ENCODE peak calls at places on chromosomes 5 and 9, in eight cellular contexts. F is adipocyte, W is A549, E is psoas muscle, D is fibroblast of mammary gland, G is breast epithelium, S is sigmoid colon, C is Panc1. T is an unnamed sample.
A peak's percentile ranks its signal among the peaks of the same experiment; 100 is the strongest.

GRCh38 chr9:14692918-14693861 is at the start of gene ZDHHC21:
- DNase-seq in F (peak; percentile 81), D (peak; percentile 33), W (peak; percentile 55), S (peak; percentile 83), E (peak; percentile 77), G (peak; percentile 77), C (no peak), T (peak; percentile 66)

GRCh38 chr9:12538842-12539584 is 154.2 kb upstream of the TYRP1 start:
- DNase-seq in S (no peak), F (no peak), W (no peak), G (no peak), D (no peak), E (no peak), C (no peak), T (no peak)

GRCh38 chr5:78587081-78587774 is 61.3 kb downstream of the LHFPL2 start:
- DNase-seq in G (no peak), E (no peak), D (no peak), S (no peak), F (peak; percentile 69), C (no peak), W (no peak), T (peak; percentile 78)

GRCh38 chr9:86674475-86674874 is 272.8 kb downstream of the GAS1 start:
- DNase-seq in E (no peak), S (no peak), W (no peak), G (no peak), F (peak; percentile 11), D (no peak), C (no peak), T (no peak)

GRCh38 chr9:73061131-73061530 is 90.5 kb upstream of the ANXA1 start:
- DNase-seq in C (no peak), D (no peak), E (no peak), S (no peak), F (no peak), W (no peak), G (no peak), T (no peak)

GRCh38 chr5:41392016-41392415 is 118.4 kb downstream of the PLCXD3 start:
- DNase-seq in F (no peak), G (no peak), D (no peak), W (no peak), S (no peak), E (no peak), C (no peak), T (no peak)

GRCh38 chr5:112986224-112986623 is 9.6 kb downstream of the DCP2 start:
- DNase-seq in S (no peak), W (no peak), E (no peak), C (no peak), G (no peak), D (no peak), F (no peak), T (no peak)

GRCh38 chr9:123609844-123610243 is 253.8 kb downstream of the CRB2 start:
- DNase-seq in D (peak; percentile 30), S (no peak), F (no peak), G (no peak), C (no peak), W (no peak), E (no peak), T (no peak)

GRCh38 chr9:123656565-123656964 is 273.4 kb downstream of the DENND1A start:
- DNase-seq in F (no peak), D (peak; percentile 59), S (no peak), E (no peak), W (no peak), G (no peak), C (no peak), T (no peak)

GRCh38 chr5:145925353-145925752 is 11.0 kb upstream of the SH3RF2 start:
- DNase-seq in S (no peak), C (no peak), W (peak; percentile 62), D (peak; percentile 79), F (peak; percentile 79), G (no peak), E (no peak), T (no peak)

GRCh38 chr5:102959055-102959454 is 160.9 kb downstream of the GIN1 start:
- DNase-seq in C (peak; percentile 82), E (no peak), G (no peak), W (peak; percentile 59), F (peak; percentile 84), D (peak; percentile 95), S (no peak), T (no peak)

GRCh38 chr5:173301695-173302545 is 26.3 kb downstream of the STC2 start:
- DNase-seq in F (no peak), E (no peak), D (no peak), C (no peak), G (no peak), W (no peak), S (no peak), T (no peak)

GRCh38 chr5:145479862-145480261 is 355.3 kb downstream of the PRELID2 start:
- DNase-seq in S (no peak), D (no peak), F (peak; percentile 38), C (no peak), W (no peak), G (no peak), E (no peak), T (no peak)

GRCh38 chr5:159174511-159175168 is 34.7 kb downstream of the RNF145 start:
- DNase-seq in W (no peak), C (no peak), F (no peak), G (no peak), S (no peak), D (no peak), E (no peak), T (no peak)

GRCh38 chr9:138075961-138076649 is 198.5 kb downstream of the CACNA1B start:
- DNase-seq in G (no peak), C (no peak), D (no peak), S (no peak), F (no peak), W (no peak), E (no peak), T (peak; percentile 44)

GRCh38 chr9:138077126-138077525 is 199.5 kb downstream of the CACNA1B start:
- DNase-seq in G (no peak), F (no peak), W (no peak), E (no peak), C (no peak), S (peak; percentile 46), D (no peak), T (peak; percentile 30)

GRCh38 chr9:138076650-138077009 is 199.0 kb downstream of the CACNA1B start:
- DNase-seq in E (no peak), W (no peak), G (no peak), C (no peak), F (no peak), S (no peak), D (no peak), T (no peak)

GRCh38 chr9:138074516-138074915 is 196.9 kb downstream of the CACNA1B start:
- DNase-seq in D (no peak), W (no peak), C (no peak), F (no peak), S (no peak), E (no peak), G (no peak), T (peak; percentile 44)

GRCh38 chr9:138075496-138075895 is 197.9 kb downstream of the CACNA1B start:
- DNase-seq in G (no peak), W (no peak), D (no peak), E (no peak), S (peak; percentile 53), C (no peak), F (no peak), T (peak; percentile 38)
- H3K4me3 ChIP-seq in G (no peak overlapping the region), W (no peak overlapping the region), D (no peak overlapping the region), E (no peak overlapping the region), S (no peak overlapping the region), C (no peak overlapping the region), F (no peak overlapping the region), T (no peak overlapping the region)

DNA sequence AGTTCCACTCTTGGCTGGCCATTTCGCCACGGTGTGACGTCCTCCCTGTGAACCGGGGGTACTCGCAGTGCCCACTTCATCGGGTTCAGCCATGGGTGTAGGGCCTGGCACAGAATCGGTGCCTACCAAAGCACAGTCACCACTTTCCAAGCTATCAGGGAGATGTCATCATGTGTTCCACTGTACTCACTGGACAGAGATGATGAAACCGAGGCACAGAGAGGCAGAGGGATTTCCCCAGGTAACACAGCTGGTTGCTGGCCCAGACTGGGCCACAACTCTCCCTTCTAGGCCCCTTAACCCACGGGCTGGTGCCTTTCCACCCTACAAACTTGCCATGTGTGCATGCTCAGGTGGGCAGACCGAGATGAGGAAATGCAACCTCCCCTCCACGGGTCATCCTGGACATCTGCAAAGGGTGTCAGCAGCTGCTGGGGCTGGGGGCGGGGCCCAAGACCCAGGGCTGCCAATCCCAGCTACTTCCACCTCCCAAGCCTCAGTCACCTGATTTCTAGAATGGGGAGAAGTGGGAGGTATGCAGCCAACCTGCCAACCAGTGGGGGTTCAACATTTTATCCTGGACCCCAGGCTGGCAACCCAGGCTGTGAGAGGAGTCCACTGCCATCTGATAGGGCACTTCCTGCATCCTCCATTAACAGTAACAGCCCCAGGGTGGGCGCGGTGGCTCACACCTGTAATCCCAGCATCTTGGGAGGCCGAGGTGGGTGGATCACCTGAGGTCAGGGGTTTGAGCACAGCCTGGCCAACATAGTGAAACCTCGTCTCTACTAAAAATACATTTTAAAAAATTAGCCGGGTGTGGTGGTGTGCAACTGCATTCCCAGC is 893 bp upstream of the SH2D3C start:
- DNase-seq in S (no peak), C (no peak), D (peak; percentile 38), F (no peak), E (no peak), G (no peak), W (no peak), T (no peak)
- H3K4me3 ChIP-seq in S (no peak overlapping the region), C (no peak overlapping the region), D (no peak overlapping the region), F (no peak overlapping the region), E (no peak overlapping the region), G (no peak overlapping the region), W (no peak overlapping the region), T (no peak overlapping the region)

DNA sequence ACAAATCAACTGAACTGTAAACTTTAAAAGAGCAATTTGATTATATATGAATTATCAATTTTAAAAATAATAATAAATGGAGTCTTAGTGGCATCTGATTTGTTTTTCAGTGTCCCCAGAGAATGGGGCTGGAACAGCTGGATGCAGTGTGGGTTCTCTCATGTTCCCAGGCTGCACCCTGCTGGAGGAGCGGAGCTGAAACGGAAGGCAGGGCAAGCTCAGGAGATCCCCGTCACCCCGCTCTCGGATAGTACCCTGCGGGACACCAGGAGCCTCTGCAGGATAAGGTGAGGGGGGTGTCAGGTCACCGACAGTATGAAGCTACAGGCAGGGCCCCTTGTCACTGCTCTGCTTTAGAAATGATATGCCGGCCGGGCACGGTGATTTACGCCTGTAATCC is 57.3 kb downstream of the S1PR3 start:
- DNase-seq in G (no peak), C (no peak), S (no peak), D (no peak), E (no peak), F (no peak), W (no peak), T (peak; percentile 49)
- H3K4me3 ChIP-seq in G (no peak overlapping the region), C (no peak overlapping the region), S (no peak overlapping the region), D (no peak overlapping the region), E (no peak overlapping the region), F (no peak overlapping the region), W (no peak overlapping the region), T (no peak overlapping the region)

GRCh38 chr5:149027636-149028035 is 35.2 kb downstream of the SH3TC2 start:
- DNase-seq in D (no peak), C (no peak), F (no peak), S (no peak), G (no peak), E (no peak), W (no peak), T (no peak)
- H3K4me3 ChIP-seq in D (no peak overlapping the region), C (no peak overlapping the region), F (no peak overlapping the region), S (no peak overlapping the region), G (no peak overlapping the region), E (no peak overlapping the region), W (no peak overlapping the region), T (no peak overlapping the region)